ENCODE peak calls at places on chromosomes 11 and 22, in nine cellular contexts. O, W, N, T, I, E, X, M and J are unnamed samples.

GRCh38 chr22:26968873-26969272 is 311.5 kb downstream of the MIAT start:
- DNase-seq in O (no peak), W (no peak), N (no peak), T (peak), I (peak), E (no peak), X (no peak), M (no peak), J (no peak)

GRCh38 chr11:69158301-69159152 is 2.8 kb downstream of the SMIM38 start:
- DNase-seq in O (no peak), W (no peak), N (no peak), T (no peak), I (no peak), E (no peak), X (peak), M (no peak), J (no peak)

GRCh38 chr11:65036931-65037330 is 4.1 kb upstream of the SAC3D1 start:
- DNase-seq in O (no peak), W (no peak), N (no peak), T (no peak), I (no peak), E (no peak), X (peak), M (no peak), J (no peak)

GRCh38 chr11:77152846-77153245 is 24.8 kb downstream of the MYO7A start:
- DNase-seq in O (no peak), W (no peak), N (no peak), T (no peak), I (peak), E (peak), X (no peak), M (no peak), J (no peak)

GRCh38 chr11:77372736-77373135 is 71.2 kb upstream of the GDPD4 start:
- DNase-seq in O (no peak), W (no peak), N (no peak), T (no peak), I (no peak), E (no peak), X (no peak), M (no peak), J (no peak)

GRCh38 chr11:27719575-27719925 is 19.3 kb upstream of the BDNF start:
- DNase-seq in O (no peak), W (no peak), N (no peak), T (no peak), I (no peak), E (no peak), X (no peak), M (no peak), J (no peak)

GRCh38 chr22:47632646-47633045 is 870.2 kb downstream of the TBC1D22A start:
- DNase-seq in O (no peak), W (no peak), N (no peak), T (peak), I (no peak), E (no peak), X (no peak), M (no peak), J (no peak)

GRCh38 chr22:22226448-22227187 is 18.0 kb upstream of the VPREB1 start:
- DNase-seq in O (no peak), W (no peak), N (no peak), T (peak), I (no peak), E (no peak), X (no peak), M (no peak), J (no peak)

GRCh38 chr11:31106963-31107576 is 262.5 kb downstream of the DCDC1 start:
- DNase-seq in O (peak), W (peak), N (peak), T (peak), I (peak), E (peak), X (peak), M (peak), J (no peak)

GRCh38 chr11:131624526-131624925 is 254.1 kb downstream of the NTM start:
- DNase-seq in O (no peak), W (no peak), N (peak), T (no peak), I (peak), E (peak), X (no peak), M (no peak), J (no peak)

GRCh38 chr22:25172153-25172552 is 27.5 kb upstream of the CRYBB3 start:
- DNase-seq in O (no peak), W (no peak), N (peak), T (no peak), I (no peak), E (peak), X (no peak), M (peak), J (no peak)

GRCh38 chr11:97996762-97997161 is 1024.0 kb upstream of the CNTN5 start:
- DNase-seq in O (no peak), W (no peak), N (no peak), T (no peak), I (no peak), E (no peak), X (no peak), M (no peak), J (no peak)

GRCh38 chr22:49689255-49689770 is 138.4 kb downstream of the BRD1 start:
- DNase-seq in O (no peak), W (no peak), N (no peak), T (peak), I (no peak), E (no peak), X (no peak), M (no peak), J (no peak)

GRCh38 chr22:47172771-47173534 is 410.5 kb downstream of the TBC1D22A start:
- DNase-seq in O (peak), W (no peak), N (no peak), T (peak), I (no peak), E (no peak), X (no peak), M (no peak), J (no peak)

GRCh38 chr11:32963721-32964120 is 52.0 kb upstream of the DEPDC7 start:
- DNase-seq in O (no peak), W (no peak), N (no peak), T (no peak), I (peak), E (no peak), X (no peak), M (no peak), J (no peak)

GRCh38 chr11:68138256-68138655 is 17.1 kb upstream of the CHKA start:
- DNase-seq in O (no peak), W (no peak), N (no peak), T (peak), I (no peak), E (no peak), X (no peak), M (no peak), J (no peak)

GRCh38 chr11:112100457-112100856 is 13.8 kb downstream of the SDHD start:
- DNase-seq in O (no peak), W (no peak), N (no peak), T (no peak), I (peak), E (no peak), X (no peak), M (no peak), J (no peak)

GRCh38 chr22:49018601-49019000 is 809.1 kb downstream of the BRD1 start:
- DNase-seq in O (peak), W (no peak), N (no peak), T (peak), I (no peak), E (no peak), X (no peak), M (no peak), J (no peak)

GRCh38 chr11:45333023-45333422 is 46.9 kb upstream of the SYT13 start:
- DNase-seq in O (no peak), W (no peak), N (no peak), T (no peak), I (no peak), E (no peak), X (no peak), M (no peak), J (no peak)

GRCh38 chr11:130145975-130146776 is 13.4 kb upstream of the ST14 start:
- DNase-seq in O (no peak), W (no peak), N (peak), T (no peak), I (peak), E (peak), X (no peak), M (peak), J (peak)

GRCh38 chr22:47197735-47198500 is 435.5 kb downstream of the TBC1D22A start:
- DNase-seq in O (no peak), W (no peak), N (no peak), T (peak), I (no peak), E (no peak), X (no peak), M (no peak), J (no peak)

GRCh38 chr11:69308936-69309799 is 15.2 kb downstream of the MYEOV start:
- DNase-seq in O (peak), W (no peak), N (no peak), T (peak), I (no peak), E (no peak), X (no peak), M (no peak), J (no peak)

GRCh38 chr11:112166561-112166960 is 611 bp upstream of the TEX12 start:
- DNase-seq in O (no peak), W (peak), N (no peak), T (no peak), I (peak), E (no peak), X (no peak), M (peak), J (no peak)

GRCh38 chr11:46533396-46534110 is 60.3 kb downstream of the AMBRA1 start:
- DNase-seq in O (no peak), W (no peak), N (no peak), T (no peak), I (no peak), E (no peak), X (no peak), M (no peak), J (no peak)

GRCh38 chr11:64863381-64864060 is 14.9 kb downstream of the EHD1 start:
- DNase-seq in O (no peak), W (no peak), N (no peak), T (no peak), I (no peak), E (no peak), X (peak), M (no peak), J (no peak)

GRCh38 chr22:38951734-38952133 is 5.7 kb upstream of the APOBEC3A start:
- DNase-seq in O (no peak), W (no peak), N (no peak), T (no peak), I (no peak), E (no peak), X (no peak), M (no peak), J (no peak)

GRCh38 chr11:59011672-59012071 is 72.4 kb downstream of the GLYATL1 start:
- DNase-seq in O (no peak), W (no peak), N (no peak), T (no peak), I (no peak), E (no peak), X (no peak), M (no peak), J (no peak)

GRCh38 chr11:120331301-120331966 is 4.8 kb upstream of the ARHGEF12 start:
- DNase-seq in O (no peak), W (peak), N (peak), T (peak), I (peak), E (peak), X (no peak), M (no peak), J (peak)

GRCh38 chr22:43260346-43260745 is 73.4 kb upstream of the TTLL12 start:
- DNase-seq in O (no peak), W (no peak), N (no peak), T (no peak), I (no peak), E (no peak), X (no peak), M (no peak), J (no peak)

GRCh38 chr11:82858556-82859091 is 41.6 kb downstream of the PRCP start:
- DNase-seq in O (no peak), W (peak), N (peak), T (no peak), I (peak), E (peak), X (no peak), M (no peak), J (no peak)

GRCh38 chr22:47046411-47047065 is 284.1 kb downstream of the TBC1D22A start:
- DNase-seq in O (no peak), W (no peak), N (no peak), T (peak), I (no peak), E (no peak), X (no peak), M (no peak), J (no peak)

GRCh38 chr11:64400096-64400495 is 41.1 kb downstream of the RPS6KA4 start:
- DNase-seq in O (no peak), W (peak), N (no peak), T (no peak), I (peak), E (peak), X (peak), M (no peak), J (no peak)

GRCh38 chr11:57545883-57546282 is 8.5 kb downstream of the SMTNL1 start:
- DNase-seq in O (no peak), W (no peak), N (no peak), T (no peak), I (no peak), E (no peak), X (no peak), M (no peak), J (no peak)

GRCh38 chr11:120929664-120930154 is 94.2 kb upstream of the TBCEL start:
- DNase-seq in O (peak), W (no peak), N (peak), T (no peak), I (peak), E (peak), X (peak), M (peak), J (peak)

GRCh38 chr22:49752598-49753091 is 75.0 kb downstream of the BRD1 start:
- DNase-seq in O (no peak), W (no peak), N (no peak), T (peak), I (no peak), E (no peak), X (no peak), M (no peak), J (no peak)

GRCh38 chr11:3180869-3181268 is 15.8 kb upstream of the OSBPL5 start:
- DNase-seq in O (no peak), W (no peak), N (no peak), T (no peak), I (no peak), E (no peak), X (peak), M (no peak), J (no peak)